ENCODE peak calls at places on chromosomes 11 and 22, in four cellular contexts. Q, L, X and T are unnamed samples.
A peak's percentile ranks its signal among the peaks of the same experiment; 100 is the strongest.

GRCh38 chr22:27876684-27877083 is 42.4 kb downstream of the PITPNB start:
- DNase-seq in X (peak; percentile 7), Q (no peak), L (peak; percentile 51), T (no peak)

GRCh38 chr11:93192163-93192562 is 5.6 kb downstream of the SLC36A4 start:
- DNase-seq in L (no peak), X (no peak), Q (no peak), T (no peak)

GRCh38 chr11:85232559-85232958 is 394.6 kb downstream of the DLG2 start:
- DNase-seq in Q (no peak), X (no peak), L (no peak), T (no peak)

GRCh38 chr11:126317681-126318641 is 14.1 kb downstream of the DCPS start:
- DNase-seq in X (no peak), Q (no peak), L (peak; percentile 68), T (no peak)

GRCh38 chr11:122634507-122634906 is 21.0 kb upstream of the UBASH3B start:
- DNase-seq in X (no peak), Q (no peak), L (peak; percentile 50), T (no peak)

GRCh38 chr11:123523539-123523938 is 93.5 kb downstream of the GRAMD1B start:
- DNase-seq in L (no peak), X (no peak), Q (no peak), T (no peak)

GRCh38 chr11:82458777-82459176 is 274.9 kb downstream of the FAM181B start:
- DNase-seq in Q (no peak), X (no peak), L (no peak), T (no peak)

GRCh38 chr11:61917357-61918109 is at the start of gene RAB3IL1:
- DNase-seq in Q (no peak), L (no peak), X (peak; percentile 37), T (no peak)

GRCh38 chr11:26344647-26345046 is 12.7 kb downstream of the ANO3 start:
- DNase-seq in L (no peak), X (no peak), Q (no peak), T (no peak)

GRCh38 chr11:130220311-130221030 is 60.9 kb downstream of the ST14 start:
- DNase-seq in X (no peak), L (no peak), Q (no peak), T (no peak)

GRCh38 chr11:1219446-1219835 is 3.4 kb upstream of the MUC5B start:
- DNase-seq in L (no peak), X (no peak), Q (no peak), T (no peak)

GRCh38 chr22:42313804-42314581 is 43.5 kb upstream of the TCF20 start:
- DNase-seq in L (peak; percentile 4), Q (no peak), X (no peak), T (no peak)

GRCh38 chr11:8870461-8871282 is 40.3 kb upstream of the AKIP1 start:
- DNase-seq in X (peak; percentile 32), L (peak; percentile 58), Q (peak; percentile 6), T (no peak)

GRCh38 chr22:50112151-50113118 is 22.6 kb downstream of the MOV10L1 start:
- DNase-seq in L (peak; percentile 85), Q (no peak), X (no peak), T (no peak)